ENCODE peak calls at places on chromosomes 3 and 15, in four cellular contexts. One of them, this sample, is unnamed.

GRCh38 chr3:194150252-194150934 is 14.4 kb downstream of the HES1 start:
- DNase-seq in H54: no peak
- DNase-seq in tibial nerve: no peak
- DNase-seq in testis: no peak
- DNase-seq in this sample: peak; percentile 21

GRCh38 chr3:124381565-124382333 is 348.5 kb upstream of the UMPS start:
- DNase-seq in testis: no peak
- DNase-seq in tibial nerve: no peak
- DNase-seq in H54: no peak
- DNase-seq in this sample: no peak

GRCh38 chr3:71120012-71120411 is 463.5 kb downstream of the FOXP1 start:
- DNase-seq in H54: no peak
- DNase-seq in testis: no peak
- DNase-seq in tibial nerve: no peak
- DNase-seq in this sample: no peak

GRCh38 chr15:99452728-99453643 is 112.8 kb upstream of the MEF2A start:
- DNase-seq in H54: no peak
- DNase-seq in tibial nerve: peak; percentile 69
- DNase-seq in testis: peak; percentile 66
- DNase-seq in this sample: no peak

GRCh38 chr3:161175506-161175905 is 45.6 kb upstream of the NMD3 start:
- DNase-seq in testis: no peak
- DNase-seq in tibial nerve: no peak
- DNase-seq in H54: no peak
- DNase-seq in this sample: no peak

GRCh38 chr15:76335129-76335850 is 1.3 kb upstream of the ISL2 start:
- DNase-seq in tibial nerve: no peak
- DNase-seq in H54: no peak
- DNase-seq in testis: no peak
- DNase-seq in this sample: peak; percentile 27

GRCh38 chr3:165751654-165752053 is 85.6 kb downstream of the BCHE start:
- DNase-seq in H54: no peak
- DNase-seq in testis: no peak
- DNase-seq in tibial nerve: no peak
- DNase-seq in this sample: no peak

GRCh38 chr15:63052961-63053698 is 10.6 kb downstream of the TPM1 start:
- DNase-seq in testis: peak; percentile 65
- DNase-seq in tibial nerve: peak; percentile 76
- DNase-seq in H54: no peak
- DNase-seq in this sample: peak; percentile 31

GRCh38 chr3:52172262-52172757 is 18.1 kb upstream of the POC1A start:
- DNase-seq in testis: no peak
- DNase-seq in tibial nerve: no peak
- DNase-seq in H54: no peak
- DNase-seq in this sample: no peak

GRCh38 chr3:151873433-151873832 is at the start of gene SUCNR1:
- DNase-seq in H54: no peak
- DNase-seq in testis: no peak
- DNase-seq in tibial nerve: no peak
- DNase-seq in this sample: no peak

GRCh38 chr3:151877269-151877668 is 3.8 kb downstream of the SUCNR1 start:
- DNase-seq in testis: no peak
- DNase-seq in H54: no peak
- DNase-seq in tibial nerve: no peak
- DNase-seq in this sample: peak; percentile 78

GRCh38 chr3:151878445-151878844 is 5.0 kb downstream of the SUCNR1 start:
- DNase-seq in H54: no peak
- DNase-seq in tibial nerve: no peak
- DNase-seq in testis: no peak
- DNase-seq in this sample: no peak

GRCh38 chr3:151879037-151879436 is 5.6 kb downstream of the SUCNR1 start:
- DNase-seq in testis: no peak
- DNase-seq in H54: no peak
- DNase-seq in tibial nerve: no peak
- DNase-seq in this sample: no peak

GRCh38 chr3:151875759-151876158 is 2.3 kb downstream of the SUCNR1 start:
- DNase-seq in testis: no peak
- DNase-seq in H54: no peak
- DNase-seq in tibial nerve: no peak
- DNase-seq in this sample: peak; percentile 68
- TF ChIP-seq POLR2A in testis: no peak
- TF ChIP-seq POLR2A in H54: no peak
- TF ChIP-seq POLR2A in tibial nerve: no peak
- TF ChIP-seq POLR2A in this sample: no peak

GRCh38 chr15:55873024-55873745 is 120.2 kb downstream of the NEDD4 start:
- DNase-seq in H54: no peak
- DNase-seq in testis: no peak
- DNase-seq in tibial nerve: no peak
- DNase-seq in this sample: no peak
- TF ChIP-seq POLR2A in H54: no peak
- TF ChIP-seq POLR2A in testis: no peak
- TF ChIP-seq POLR2A in tibial nerve: no peak
- TF ChIP-seq POLR2A in this sample: no peak

GRCh38 chr3:44649709-44650108 is 1.2 kb downstream of the ZNF35 start:
- DNase-seq in H54: no peak
- DNase-seq in testis: no peak
- DNase-seq in tibial nerve: no peak
- DNase-seq in this sample: no peak

GRCh38 chr3:44647771-44648170 is 761 bp upstream of the ZNF35 start:
- DNase-seq in testis: no peak
- DNase-seq in H54: no peak
- DNase-seq in tibial nerve: no peak
- DNase-seq in this sample: no peak

GRCh38 chr3:44643024-44643423 is 5.5 kb upstream of the ZNF35 start:
- DNase-seq in testis: no peak
- DNase-seq in tibial nerve: no peak
- DNase-seq in H54: no peak
- DNase-seq in this sample: no peak

GRCh38 chr3:44648564-44649229 is at the start of gene ZNF35:
- DNase-seq in testis: peak; percentile 89
- DNase-seq in tibial nerve: peak; percentile 38
- DNase-seq in H54: peak; percentile 71
- DNase-seq in this sample: peak; percentile 82
- TF ChIP-seq POLR2A in testis: no peak
- TF ChIP-seq POLR2A in tibial nerve: no peak
- TF ChIP-seq POLR2A in H54: peak; percentile 60
- TF ChIP-seq POLR2A in this sample: peak; percentile 39

GRCh38 chr3:18424213-18424861 is 802 bp downstream of the SATB1 start:
- DNase-seq in tibial nerve: no peak
- DNase-seq in testis: no peak
- DNase-seq in H54: no peak
- DNase-seq in this sample: no peak

GRCh38 chr3:18426597-18426996 is 1.5 kb upstream of the SATB1 start:
- DNase-seq in H54: no peak
- DNase-seq in tibial nerve: no peak
- DNase-seq in testis: no peak
- DNase-seq in this sample: no peak

GRCh38 chr3:18423401-18424212 is 1.5 kb downstream of the SATB1 start:
- DNase-seq in tibial nerve: peak; percentile 66
- DNase-seq in testis: peak; percentile 78
- DNase-seq in H54: no peak
- DNase-seq in this sample: peak; percentile 67

GRCh38 chr3:18425641-18426403 is 683 bp upstream of the SATB1 start:
- DNase-seq in tibial nerve: no peak
- DNase-seq in testis: no peak
- DNase-seq in H54: no peak
- DNase-seq in this sample: peak; percentile 30

GRCh38 chr3:18424862-18425640 is at the start of gene SATB1:
- DNase-seq in H54: no peak
- DNase-seq in tibial nerve: peak; percentile 78
- DNase-seq in testis: peak; percentile 77
- DNase-seq in this sample: peak; percentile 69
- TF ChIP-seq POLR2A in H54: no peak
- TF ChIP-seq POLR2A in tibial nerve: peak; percentile 51
- TF ChIP-seq POLR2A in testis: no peak
- TF ChIP-seq POLR2A in this sample: peak; percentile 41

GRCh38 chr15:92878593-92879053 is 21.5 kb upstream of the CHD2 start:
- DNase-seq in H54: no peak
- DNase-seq in tibial nerve: no peak
- DNase-seq in testis: peak; percentile 40
- DNase-seq in this sample: peak; percentile 91
- TF ChIP-seq POLR2A in H54: no peak
- TF ChIP-seq POLR2A in tibial nerve: no peak
- TF ChIP-seq POLR2A in testis: no peak
- TF ChIP-seq POLR2A in this sample: peak; percentile 52

DNA sequence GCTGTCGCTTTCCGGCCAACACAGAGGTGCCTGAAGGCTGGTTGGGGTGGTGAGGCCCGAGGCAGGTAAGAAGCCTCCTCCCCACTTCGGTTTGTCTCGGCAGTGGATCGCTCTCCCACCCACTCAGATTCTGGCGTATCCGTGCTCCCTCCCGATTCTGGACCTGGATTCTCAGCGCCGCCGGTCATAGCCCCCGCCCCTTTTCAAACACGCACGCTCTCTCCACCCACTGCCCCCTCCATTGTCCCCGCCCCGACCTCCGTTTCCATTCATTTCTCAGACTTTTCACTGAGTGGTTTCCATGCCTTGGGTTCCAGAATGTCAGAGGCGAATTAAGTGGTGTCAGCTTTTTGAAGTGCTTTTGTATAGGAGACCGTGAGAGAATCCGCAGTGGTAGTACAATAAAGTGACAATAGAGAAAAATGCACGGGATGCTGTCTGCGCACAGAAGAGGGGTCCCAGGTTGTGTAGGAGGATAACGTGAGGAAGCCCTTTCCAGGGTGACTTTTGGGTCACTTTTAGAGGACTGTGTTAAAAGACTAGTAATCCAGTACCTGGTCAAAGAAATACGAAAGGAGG is at the start of gene SENP8:
- DNase-seq in H54: peak; percentile 38
- DNase-seq in testis: peak; percentile 89
- DNase-seq in tibial nerve: no peak
- DNase-seq in this sample: no peak
- TF ChIP-seq POLR2A in H54: peak; percentile 74
- TF ChIP-seq POLR2A in testis: no peak
- TF ChIP-seq POLR2A in tibial nerve: no peak
- TF ChIP-seq POLR2A in this sample: peak; percentile 75

GRCh38 chr3:86723433-86723832 is 267.5 kb downstream of the VGLL3 start:
- DNase-seq in tibial nerve: no peak
- DNase-seq in testis: no peak
- DNase-seq in H54: no peak
- DNase-seq in this sample: no peak
- TF ChIP-seq POLR2A in tibial nerve: no peak
- TF ChIP-seq POLR2A in testis: no peak
- TF ChIP-seq POLR2A in H54: no peak
- TF ChIP-seq POLR2A in this sample: no peak

DNA sequence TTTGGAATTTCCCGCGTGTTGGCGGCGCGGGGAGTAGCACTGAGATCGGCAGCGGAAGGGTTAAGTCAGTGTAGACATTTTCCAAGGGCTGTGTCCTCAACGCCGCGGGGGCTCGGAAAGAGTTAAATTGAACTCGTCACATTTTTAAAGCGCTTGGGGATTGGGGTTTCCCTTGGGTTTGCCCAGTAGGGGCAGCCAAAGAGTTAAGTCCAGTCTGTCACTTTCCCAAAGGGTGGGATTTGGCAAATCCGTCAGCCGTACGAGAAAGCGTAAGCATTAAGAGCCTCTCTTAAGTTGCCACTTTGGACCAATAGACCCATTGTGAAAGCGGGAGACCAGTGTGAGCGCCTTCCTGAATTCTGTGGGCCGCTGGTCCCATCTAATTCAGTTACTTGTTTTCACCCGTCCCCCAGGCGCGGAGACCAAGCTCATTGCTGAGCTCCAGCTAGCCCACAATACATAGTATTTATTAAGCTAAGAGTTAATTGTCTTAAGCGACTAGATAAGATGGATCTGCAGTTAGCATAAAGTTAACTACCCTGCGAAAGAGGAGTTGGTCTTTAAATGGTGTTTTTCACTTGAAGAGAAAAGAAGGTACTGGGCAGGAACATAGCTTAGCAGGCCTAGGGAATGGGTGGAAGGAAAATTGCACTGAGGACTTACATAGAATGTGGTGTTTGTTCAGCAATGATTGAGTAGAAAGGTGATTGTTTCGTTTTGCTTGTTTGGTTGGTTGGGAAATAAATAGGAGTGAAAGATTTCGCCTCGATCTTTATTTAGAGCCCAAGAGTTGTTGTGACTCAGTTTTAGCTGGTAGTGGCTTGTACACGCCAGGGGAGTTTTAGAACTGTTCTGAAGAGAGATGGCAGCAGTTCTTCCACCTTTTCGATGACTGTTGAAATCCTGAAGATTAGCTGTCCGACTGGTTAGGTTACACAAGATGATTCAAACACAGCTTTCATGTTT is 932 bp downstream of the ARL8B start:
- DNase-seq in tibial nerve: peak; percentile 50
- DNase-seq in testis: peak; percentile 57
- DNase-seq in H54: no peak
- DNase-seq in this sample: peak; percentile 74
- TF ChIP-seq POLR2A in tibial nerve: no peak
- TF ChIP-seq POLR2A in testis: no peak
- TF ChIP-seq POLR2A in H54: no peak
- TF ChIP-seq POLR2A in this sample: no peak

This sample was measured in erythroblast.